ENCODE peak calls at places on chromosomes 13 and 19, in ten cellular contexts. M is progenitor cell of endocrine pancreas; T is RKO; N is endothelial cell; G is activated T-cell treated with anti-CD3 and anti-CD28 coated beads, Interleukin-2, amount 50 U/mL, for 72 hours; S is T-cell; V is nucleus accumbens; R is lower leg skin; A is stimulated activated CD4-positive, alpha-beta T cell treated with anti-CD3 and anti-CD28 coated beads, TNF-alpha, amount 100 ng/mL, for 4 hours; Y is cardiac fibroblast. P is an unnamed sample.

GRCh38 chr13:108993346-108993745 is 363.9 kb downstream of the MYO16 start:
- DNase-seq in M (no peak), T (no peak), N (no peak), G (no peak), S (no peak), V (no peak), R (no peak), A (no peak), Y (peak; percentile 56), P (no peak)

GRCh38 chr19:38229585-38230073 is 5.6 kb upstream of the DPF1 start:
- DNase-seq in M (peak; percentile 55), T (no peak), N (peak; percentile 67), G (peak; percentile 80), S (peak; percentile 61), V (peak; percentile 85), R (no peak), A (peak; percentile 36), Y (peak; percentile 75), P (peak; percentile 36)

GRCh38 chr13:20174656-20175405 is 14.0 kb upstream of the GJA3 start:
- DNase-seq in M (no peak), T (peak; percentile 96), N (no peak), G (peak; percentile 68), S (no peak), V (no peak), R (peak; percentile 96), A (no peak), Y (peak; percentile 94), P (peak; percentile 94)

GRCh38 chr13:40672310-40673060 is 6.0 kb upstream of the FOXO1 start:
- DNase-seq in M (no peak), T (peak; percentile 47), N (no peak), G (no peak), S (no peak), V (no peak), R (no peak), A (no peak), Y (peak; percentile 69), P (peak; percentile 64)

GRCh38 chr13:30565658-30566057 is 52.1 kb upstream of the USPL1 start:
- DNase-seq in M (no peak), T (no peak), N (no peak), G (no peak), S (no peak), V (no peak), R (no peak), A (no peak), Y (no peak), P (no peak)

GRCh38 chr19:16416996-16417395 is 54.8 kb downstream of the EPS15L1 start:
- DNase-seq in M (no peak), T (no peak), N (no peak), G (no peak), S (no peak), V (no peak), R (no peak), A (no peak), Y (no peak), P (no peak)

GRCh38 chr13:40993119-40993518 is 26.0 kb downstream of the ELF1 start:
- DNase-seq in M (no peak), T (no peak), N (peak; percentile 21), G (no peak), S (no peak), V (no peak), R (peak; percentile 84), A (no peak), Y (peak; percentile 29), P (no peak)

GRCh38 chr13:99741979-99742378 is 229.6 kb downstream of the ZIC5 start:
- DNase-seq in M (no peak), T (no peak), N (no peak), G (no peak), S (no peak), V (no peak), R (no peak), A (no peak), Y (no peak), P (no peak)

GRCh38 chr13:44865722-44866484 is 123.4 kb downstream of the NUFIP1 start:
- DNase-seq in M (no peak), T (no peak), N (no peak), G (no peak), S (no peak), V (no peak), R (peak; percentile 59), A (no peak), Y (no peak), P (no peak)

GRCh38 chr13:25085125-25085742 is 10.7 kb upstream of the PABPC3 start:
- DNase-seq in M (no peak), T (peak; percentile 47), N (peak; percentile 50), G (peak; percentile 15), S (no peak), V (peak; percentile 51), R (no peak), A (no peak), Y (peak; percentile 61), P (peak; percentile 34)

GRCh38 chr13:39306639-39307589 is 268.7 kb downstream of the NHLRC3 start:
- DNase-seq in M (no peak), T (no peak), N (no peak), G (peak; percentile 34), S (no peak), V (no peak), R (no peak), A (no peak), Y (no peak), P (no peak)

GRCh38 chr19:39224910-39225309 is 19.9 kb downstream of the IFNL3 start:
- DNase-seq in M (no peak), T (no peak), N (no peak), G (no peak), S (no peak), V (no peak), R (no peak), A (no peak), Y (no peak), P (no peak)

GRCh38 chr19:10718205-10719196 is 622 bp downstream of the DNM2 start:
- DNase-seq in M (peak; percentile 28), T (peak; percentile 50), N (peak; percentile 66), G (peak; percentile 76), S (peak; percentile 47), V (peak; percentile 58), R (peak; percentile 89), A (peak; percentile 39), Y (peak; percentile 49), P (no peak)

GRCh38 chr13:75226092-75226491 is 255.9 kb downstream of the TBC1D4 start:
- DNase-seq in M (no peak), T (no peak), N (no peak), G (no peak), S (no peak), V (no peak), R (no peak), A (no peak), Y (no peak), P (peak; percentile 92)

GRCh38 chr13:47420012-47420411 is 523.2 kb upstream of the HTR2A start:
- DNase-seq in M (no peak), T (no peak), N (no peak), G (no peak), S (no peak), V (no peak), R (no peak), A (no peak), Y (no peak), P (no peak)

GRCh38 chr13:71303144-71303543 is 563.9 kb downstream of the DACH1 start:
- DNase-seq in M (no peak), T (no peak), N (no peak), G (no peak), S (no peak), V (no peak), R (no peak), A (no peak), Y (peak; percentile 11), P (no peak)

P was measured in renal cortical epithelial cell.